ENCODE peak calls at places on chromosomes 5 and 9, in five cellular contexts. H is activated T-helper 1 cell treated with Interleukin-2 at 50 U/mL for 16 hours; P is CD4-positive, alpha-beta memory T cell; Q is NCI-H1092; W is cardiac fibroblast. R is an unnamed sample.

GRCh38 chr5:36998578-36998977 is 122.0 kb downstream of the NIPBL start:
- DNase-seq in H (no peak), P (no peak), Q (no peak), W (no peak), R (no peak)

GRCh38 chr5:130871346-130872086 is 293.5 kb downstream of the HINT1 start:
- DNase-seq in H (no peak), P (peak; percentile 36), Q (no peak), W (peak; percentile 46), R (no peak)

GRCh38 chr5:139100825-139101224 is 97.3 kb downstream of the SIL1 start:
- DNase-seq in H (no peak), P (no peak), Q (no peak), W (peak; percentile 47), R (peak; percentile 80)

GRCh38 chr5:167895899-167896659 is 395.4 kb upstream of the WWC1 start:
- DNase-seq in H (no peak), P (no peak), Q (no peak), W (no peak), R (no peak)

GRCh38 chr9:9950813-9951212 is 662.0 kb downstream of the PTPRD start:
- DNase-seq in H (no peak), P (no peak), Q (no peak), W (no peak), R (no peak)

GRCh38 chr5:72000707-72001106 is 106.6 kb upstream of the MAP1B start:
- DNase-seq in H (no peak), P (no peak), Q (no peak), W (no peak), R (no peak)

GRCh38 chr9:107397076-107398049 is 92.2 kb downstream of the KLF4 start:
- DNase-seq in H (no peak), P (no peak), Q (no peak), W (peak; percentile 49), R (peak; percentile 76)

GRCh38 chr5:75869891-75870290 is 152.7 kb upstream of the POC5 start:
- DNase-seq in H (no peak), P (no peak), Q (no peak), W (no peak), R (no peak)

GRCh38 chr5:176741566-176742211 is 68.7 kb upstream of the UNC5A start:
- DNase-seq in H (no peak), P (no peak), Q (no peak), W (no peak), R (peak; percentile 19)

GRCh38 chr5:11385901-11386293 is 518.3 kb downstream of the CTNND2 start:
- DNase-seq in H (no peak), P (no peak), Q (no peak), W (no peak), R (peak; percentile 31)

GRCh38 chr5:130773813-130774212 is 391.2 kb downstream of the HINT1 start:
- DNase-seq in H (no peak), P (no peak), Q (no peak), W (peak; percentile 2), R (no peak)

GRCh38 chr9:114936566-114936965 is 6.2 kb upstream of the TNFSF8 start:
- DNase-seq in H (no peak), P (no peak), Q (no peak), W (no peak), R (no peak)

GRCh38 chr9:118482311-118482710 is 778.1 kb downstream of the TLR4 start:
- DNase-seq in H (no peak), P (no peak), Q (no peak), W (no peak), R (no peak)

GRCh38 chr5:172533399-172534228 is 79.3 kb upstream of the SH3PXD2B start:
- DNase-seq in H (no peak), P (no peak), Q (no peak), W (no peak), R (no peak)

GRCh38 chr5:142426676-142427364 is 102.0 kb upstream of the SPRY4 start:
- DNase-seq in H (no peak), P (no peak), Q (no peak), W (peak; percentile 85), R (peak; percentile 53)

GRCh38 chr5:175873090-175873454 is 1.7 kb downstream of the CPLX2 start:
- DNase-seq in H (no peak), P (no peak), Q (peak; percentile 11), W (no peak), R (peak; percentile 38)

R was measured in osteoblast.